ENCODE peak calls at places on chromosome 5, in five cellular contexts. D, G, X, R and S are unnamed samples. For H3K27me3 and H3K36me3, the result is how much of the 10 kb centered on the place peaks cover.

GRCh38 chr5:112238473-112238872 is 180.6 kb downstream of the EPB41L4A start:
- DNase-seq in D (no peak), G (no peak), X (no peak), R (no peak), S (no peak)

GRCh38 chr5:102561894-102562760 is 63.3 kb upstream of the SLCO6A1 start:
- DNase-seq in D (no peak), G (peak), X (peak), R (no peak), S (peak)

GRCh38 chr5:45037927-45038326 is 229.2 kb downstream of the MRPS30 start:
- DNase-seq in D (no peak), G (no peak), X (no peak), R (no peak), S (no peak)

GRCh38 chr5:15526413-15526812 is 26.4 kb downstream of the FBXL7 start:
- DNase-seq in D (no peak), G (no peak), X (no peak), R (no peak), S (no peak)

GRCh38 chr5:139694556-139695182 is 46.5 kb downstream of the CXXC5 start:
- DNase-seq in D (no peak), G (no peak), X (peak), R (no peak), S (no peak)

GRCh38 chr5:146967646-146968045 is 89.1 kb upstream of the PPP2R2B start:
- DNase-seq in D (no peak), G (no peak), X (no peak), R (no peak), S (no peak)

GRCh38 chr5:13664377-13664776 is 280.1 kb downstream of the DNAH5 start:
- DNase-seq in D (no peak), G (peak), X (peak), R (no peak), S (peak)

GRCh38 chr5:72110401-72111013 is 3.2 kb downstream of the MAP1B start:
- DNase-seq in D (no peak), G (no peak), X (peak), R (no peak), S (no peak)

GRCh38 chr5:34008721-34009120 is 871 bp upstream of the AMACR start:
- DNase-seq in D (no peak), G (no peak), X (no peak), R (no peak), S (no peak)

GRCh38 chr5:132199116-132199680 is 28.5 kb downstream of the P4HA2 start:
- DNase-seq in D (no peak), G (no peak), X (no peak), R (no peak), S (no peak)

GRCh38 chr5:375336-375920 is 53.9 kb downstream of the AHRR start:
- DNase-seq in D (no peak), G (no peak), X (no peak), R (no peak), S (no peak)

GRCh38 chr5:59732806-59733205 is 160.7 kb downstream of the PDE4D start:
- DNase-seq in D (no peak), G (no peak), X (peak), R (no peak), S (no peak)

GRCh38 chr5:168865973-168866372 is 286.8 kb upstream of the PANK3 start:
- DNase-seq in D (no peak), G (no peak), X (no peak), R (no peak), S (no peak)

GRCh38 chr5:114367029-114367428 is 5.2 kb downstream of the KCNN2 start:
- DNase-seq in D (no peak), G (peak), X (peak), R (no peak), S (no peak)

GRCh38 chr5:9456435-9457042 is 89.3 kb downstream of the SEMA5A start:
- DNase-seq in D (no peak), G (no peak), X (peak), R (no peak), S (no peak)

GRCh38 chr5:12292610-12293204 is 388.5 kb upstream of the CTNND2 start:
- DNase-seq in D (no peak), G (peak), X (peak), R (no peak), S (no peak)

GRCh38 chr5:6732634-6733410 is 19.6 kb downstream of the TENT4A start:
- DNase-seq in D (no peak), G (peak), X (peak), R (no peak), S (peak)

GRCh38 chr5:14101922-14102321 is 41.2 kb upstream of the TRIO start:
- DNase-seq in D (no peak), G (no peak), X (peak), R (no peak), S (peak)

GRCh38 chr5:79075646-79076426 is 6.3 kb downstream of the BHMT2 start:
- DNase-seq in D (no peak), G (no peak), X (peak), R (no peak), S (no peak)

GRCh38 chr5:129904102-129904666 is at the start of gene CHSY3:
- DNase-seq in D (peak), G (peak), X (peak), R (peak), S (peak)

GRCh38 chr5:164335837-164336236 is 830.4 kb downstream of the MAT2B start:
- DNase-seq in D (no peak), G (peak), X (peak), R (no peak), S (no peak)

GRCh38 chr5:81606150-81606549 is 144.7 kb downstream of the SSBP2 start:
- DNase-seq in D (no peak), G (no peak), X (no peak), R (no peak), S (no peak)

GRCh38 chr5:93476211-93476851 is 104.7 kb downstream of the NR2F1-AS1 start:
- DNase-seq in D (no peak), G (peak), X (peak), R (no peak), S (no peak)

GRCh38 chr5:180078348-180078747 is 6.8 kb upstream of the RNF130 start:
- DNase-seq in D (no peak), G (no peak), X (no peak), R (no peak), S (no peak)

GRCh38 chr5:16558984-16559629 is 57.7 kb downstream of the RETREG1 start:
- DNase-seq in D (no peak), G (no peak), X (no peak), R (no peak), S (no peak)

GRCh38 chr5:40569549-40570270 is 110.0 kb upstream of the PTGER4 start:
- DNase-seq in D (no peak), G (no peak), X (no peak), R (no peak), S (no peak)

GRCh38 chr5:178213748-178214151 is 9.4 kb downstream of the HNRNPAB start:
- DNase-seq in D (no peak), G (no peak), X (no peak), R (no peak), S (no peak)

GRCh38 chr5:143399616-143400540 is 3.6 kb downstream of the NR3C1 start:
- DNase-seq in D (no peak), G (no peak), X (peak), R (no peak), S (no peak)

GRCh38 chr5:36301858-36302603 is at the start of gene RANBP3L:
- DNase-seq in D (no peak), G (peak), X (peak), R (peak), S (peak)

GRCh38 chr5:61600945-61601491 is 269.0 kb downstream of the ZSWIM6 start:
- DNase-seq in D (no peak), G (no peak), X (no peak), R (no peak), S (no peak)

GRCh38 chr5:108786806-108787483 is 39.2 kb downstream of the FER start:
- DNase-seq in D (no peak), G (no peak), X (no peak), R (no peak), S (no peak)

GRCh38 chr5:71461360-71461759 is 5.9 kb downstream of the BDP1 start:
- DNase-seq in D (no peak), G (no peak), X (no peak), R (no peak), S (no peak)

GRCh38 chr5:56516936-56517521 is 283.9 kb upstream of the ANKRD55 start:
- DNase-seq in D (peak), G (no peak), X (peak), R (no peak), S (peak)
- H3K4me3 ChIP-seq in D (no peak), G (no peak), X (no peak), R (no peak), S (no peak)

DNA sequence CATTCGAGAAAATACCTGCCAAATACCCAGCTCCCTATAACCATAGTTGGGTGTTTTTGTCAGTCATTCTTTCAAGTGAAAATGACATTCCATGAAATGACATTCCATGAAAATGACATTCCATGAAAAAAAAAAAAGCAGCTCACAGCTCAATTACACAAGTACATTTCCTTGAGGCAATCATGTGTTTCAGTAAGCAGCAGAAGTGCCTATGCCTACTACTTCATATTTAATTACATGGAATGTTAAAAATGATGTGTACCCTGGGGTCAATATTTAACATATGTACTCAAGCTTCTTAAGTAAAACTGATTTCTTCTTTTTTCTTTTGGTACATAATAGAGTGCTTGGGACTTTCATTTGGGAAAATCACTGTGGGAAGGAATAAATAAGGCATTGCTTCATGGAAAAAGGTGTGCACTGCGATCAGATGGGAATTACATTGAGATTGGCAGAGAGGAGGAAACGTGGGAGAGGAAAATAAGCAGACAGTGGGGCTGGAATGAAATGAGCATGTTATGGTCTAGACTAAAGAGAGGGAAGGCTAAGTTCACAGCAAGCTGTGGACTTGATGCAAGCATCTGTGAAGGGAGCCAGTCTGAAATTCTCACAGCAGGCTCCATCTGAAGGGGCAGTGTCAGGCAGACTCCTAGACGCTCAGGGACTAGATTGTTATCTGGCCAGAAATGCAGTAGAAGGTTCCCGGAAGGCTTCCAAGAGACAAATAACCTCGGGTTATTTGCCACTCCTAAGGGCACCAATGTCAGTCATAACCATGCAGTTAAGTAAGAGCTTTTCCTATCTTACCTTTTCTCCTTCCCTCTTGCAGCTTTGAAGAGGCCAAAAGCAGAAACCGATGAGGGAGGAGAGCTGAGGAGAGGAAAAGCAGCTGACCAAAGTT is 15.2 kb upstream of the SPATA9 start:
- DNase-seq in D (no peak), G (peak), X (peak), R (no peak), S (no peak)
- H3K27me3 ChIP-seq in D (under half), G (under half), X (under half), R (under half), S (under half)

GRCh38 chr5:135386096-135386495 is 12.9 kb downstream of the MACROH2A1 start:
- DNase-seq in D (no peak), G (peak), X (peak), R (no peak), S (peak)
- H3K36me3 ChIP-seq in D (half or more), G (half or more), X (under half), R (under half), S (half or more)

GRCh38 chr5:80124519-80124918 is 89.4 kb downstream of the THBS4 start:
- DNase-seq in D (no peak), G (no peak), X (no peak), R (no peak), S (no peak)
- H3K4me3 ChIP-seq in D (no peak), G (no peak), X (no peak), R (no peak), S (no peak)

GRCh38 chr5:88821161-88821560 is 61.8 kb downstream of the MEF2C start:
- DNase-seq in D (no peak), G (no peak), X (no peak), R (no peak), S (no peak)

GRCh38 chr5:88819332-88819999 is 63.5 kb downstream of the MEF2C start:
- DNase-seq in D (no peak), G (peak), X (no peak), R (no peak), S (no peak)

GRCh38 chr5:88823201-88823600 is 59.8 kb downstream of the MEF2C start:
- DNase-seq in D (no peak), G (no peak), X (no peak), R (no peak), S (no peak)

GRCh38 chr5:88818296-88818695 is 64.7 kb downstream of the MEF2C start:
- DNase-seq in D (no peak), G (no peak), X (no peak), R (no peak), S (no peak)

DNA sequence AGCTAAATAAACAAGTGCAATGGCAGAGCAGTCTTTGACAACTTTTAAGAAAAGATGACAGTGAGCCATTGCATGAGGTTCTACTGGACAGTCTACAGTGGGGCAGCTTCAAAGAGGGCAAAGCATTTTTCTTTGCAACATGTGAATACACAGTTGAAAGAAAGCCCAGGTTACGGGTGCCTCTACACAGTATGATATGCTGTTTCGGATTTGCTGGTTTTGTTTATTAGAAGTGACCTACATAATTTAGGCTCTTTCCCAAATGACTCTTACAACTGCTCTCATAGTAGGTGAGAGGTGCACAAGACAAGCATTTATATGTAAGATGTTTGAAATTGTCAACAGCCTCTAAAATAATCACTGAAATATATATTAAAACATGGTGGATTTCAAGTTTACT is 62.4 kb downstream of the MEF2C start:
- DNase-seq in D (no peak), G (no peak), X (no peak), R (no peak), S (no peak)
- H3K27me3 ChIP-seq in D (under half), G (under half), X (under half), R (under half), S (under half)

GRCh38 chr5:80439213-80439612 is 31.3 kb downstream of the ZFYVE16 start:
- DNase-seq in D (no peak), G (no peak), X (no peak), R (no peak), S (no peak)
- H3K36me3 ChIP-seq in D (under half), G (under half), X (under half), R (under half), S (under half)

DNA sequence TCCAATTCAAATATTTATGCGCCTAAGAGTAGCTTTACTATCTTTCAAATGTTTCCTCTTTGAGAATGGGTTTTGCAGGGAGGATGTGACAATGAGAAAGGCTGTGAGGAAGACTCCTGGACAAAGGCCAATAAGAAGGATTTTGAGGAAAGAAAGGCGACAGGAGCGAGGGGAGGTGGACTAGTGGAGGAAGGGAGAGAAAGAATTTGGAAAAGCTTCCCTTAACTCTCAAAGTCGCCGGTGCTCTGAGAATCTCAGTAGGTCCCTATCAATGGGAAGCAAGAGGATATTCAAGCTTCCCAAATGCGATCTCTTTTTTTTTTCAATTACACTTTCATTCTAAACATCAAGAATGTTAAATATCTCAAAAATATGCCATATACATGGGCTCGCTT is 2.8 kb upstream of the CDC20B start:
- DNase-seq in D (no peak), G (no peak), X (no peak), R (no peak), S (no peak)
- H3K4me3 ChIP-seq in D (no peak), G (peak), X (peak), R (no peak), S (peak)

GRCh38 chr5:1555011-1555807 is 31.4 kb upstream of the LPCAT1 start:
- DNase-seq in D (no peak), G (peak), X (peak), R (no peak), S (peak)

GRCh38 chr5:1553642-1554409 is 30.1 kb upstream of the LPCAT1 start:
- DNase-seq in D (no peak), G (no peak), X (no peak), R (no peak), S (no peak)

GRCh38 chr5:1554410-1554967 is 30.7 kb upstream of the LPCAT1 start:
- DNase-seq in D (no peak), G (no peak), X (no peak), R (no peak), S (no peak)

GRCh38 chr5:1557114-1557873 is 33.5 kb upstream of the LPCAT1 start:
- DNase-seq in D (no peak), G (peak), X (no peak), R (no peak), S (no peak)

DNA sequence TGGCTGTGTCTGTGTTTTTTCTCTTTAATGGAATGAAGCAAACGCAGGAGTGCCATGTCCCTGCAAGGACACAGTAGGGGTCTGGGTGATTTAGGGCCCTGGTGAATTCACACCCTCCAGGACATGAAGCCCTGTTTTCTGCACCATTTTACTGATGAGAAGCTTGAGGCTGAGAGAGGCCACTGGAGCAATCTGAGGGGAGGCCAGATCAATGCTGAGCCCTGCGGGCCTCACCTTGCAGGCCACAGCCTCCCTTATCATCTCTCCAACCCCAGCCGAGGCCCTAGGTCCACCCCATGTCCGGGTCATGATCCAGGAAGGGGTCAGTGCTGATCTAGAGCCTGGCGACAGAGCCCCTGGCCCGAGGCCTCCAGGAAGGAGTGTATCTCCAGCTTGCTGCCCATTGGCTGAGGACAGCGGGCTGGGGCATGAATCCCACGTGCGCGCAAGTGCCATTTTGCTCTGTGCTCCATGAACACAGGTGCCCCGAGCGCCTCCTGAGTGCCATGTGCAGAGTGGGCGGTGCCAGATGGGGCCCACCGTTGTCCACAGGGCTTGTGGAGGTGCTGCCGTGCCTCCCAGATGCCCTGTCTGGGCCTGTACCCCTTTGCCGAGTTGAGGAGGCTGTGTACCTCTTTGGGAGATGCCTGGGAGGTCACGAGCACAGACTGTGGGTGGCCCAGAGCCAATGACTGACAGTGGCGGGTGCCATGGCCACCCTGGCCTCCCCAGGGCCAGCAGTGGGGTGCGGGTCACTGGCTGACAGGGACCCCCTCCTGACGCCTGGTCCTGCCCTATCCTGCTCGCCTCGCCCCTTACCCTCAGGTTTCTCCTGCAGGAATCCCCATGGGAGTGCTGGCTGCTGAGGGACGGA is 32.3 kb upstream of the LPCAT1 start:
- DNase-seq in D (no peak), G (no peak), X (no peak), R (no peak), S (no peak)
- H3K27me3 ChIP-seq in D (under half), G (under half), X (under half), R (under half), S (under half)

GRCh38 chr5:172347653-172348052 is 64.1 kb upstream of the UBTD2 start:
- DNase-seq in D (no peak), G (no peak), X (no peak), R (no peak), S (no peak)
- H3K36me3 ChIP-seq in D (under half), G (under half), X (under half), R (under half), S (half or more)

GRCh38 chr5:170843870-170844269 is 17.9 kb upstream of the RANBP17 start:
- DNase-seq in D (no peak), G (no peak), X (no peak), R (no peak), S (no peak)
- H3K4me3 ChIP-seq in D (no peak), G (no peak), X (no peak), R (no peak), S (no peak)